ENCODE peak calls at places on chromosomes 13 and 19, in ten cellular contexts. Z is iris pigment epithelial cell; G is AG09319; Q is psoas muscle; T is CD4-positive, CD25-positive, alpha-beta regulatory T cell; W is dermis blood vessel endothelial cell; F is GM04503; D is dorsolateral prefrontal cortex; Y is stimulated activated naive CD8-positive, alpha-beta T cell treated with anti-CD3 and anti-CD28 coated beads, Interleukin-15, amount 100 ng/mL, for 72 hours; X is GOT3. C is an unnamed sample.

GRCh38 chr13:50268500-50268899 is 253.3 kb downstream of the KCNRG start:
- DNase-seq in Z (peak; percentile 4), G (no peak), Q (no peak), T (no peak), W (no peak), F (no peak), D (no peak), Y (no peak), X (no peak), C (no peak)

GRCh38 chr19:58279042-58279924 is 528 bp downstream of the ZNF8 start:
- DNase-seq in Z (peak; percentile 75), G (peak; percentile 12), Q (peak; percentile 70), T (peak; percentile 24), W (peak; percentile 81), F (no peak), D (peak; percentile 54), Y (peak; percentile 66), X (no peak), C (peak; percentile 41)

GRCh38 chr13:41352935-41353801 is 42.1 kb downstream of the NAA16 start:
- DNase-seq in Z (peak; percentile 58), G (peak; percentile 5), Q (no peak), T (peak; percentile 45), W (peak; percentile 83), F (peak; percentile 31), D (no peak), Y (peak; percentile 34), X (no peak), C (peak; percentile 66)

GRCh38 chr13:110446570-110446880 is 115.0 kb downstream of the RAB20 start:
- DNase-seq in Z (no peak), G (no peak), Q (no peak), T (no peak), W (no peak), F (no peak), D (no peak), Y (no peak), X (no peak), C (no peak)

GRCh38 chr19:8610041-8610927 is at the start of gene ADAMTS10:
- DNase-seq in Z (peak; percentile 50), G (no peak), Q (peak; percentile 47), T (peak; percentile 13), W (peak; percentile 36), F (no peak), D (no peak), Y (peak; percentile 43), X (no peak), C (no peak)

GRCh38 chr13:25587581-25587980 is 215.8 kb downstream of the ATP8A2 start:
- DNase-seq in Z (no peak), G (no peak), Q (no peak), T (no peak), W (no peak), F (no peak), D (no peak), Y (no peak), X (no peak), C (no peak)

GRCh38 chr13:58087566-58087965 is 456.0 kb downstream of the PCDH17 start:
- DNase-seq in Z (no peak), G (no peak), Q (no peak), T (no peak), W (no peak), F (no peak), D (no peak), Y (no peak), X (no peak), C (no peak)

GRCh38 chr13:100210966-100211710 is 122.2 kb downstream of the PCCA start:
- DNase-seq in Z (peak; percentile 73), G (no peak), Q (no peak), T (no peak), W (no peak), F (no peak), D (no peak), Y (no peak), X (no peak), C (no peak)

GRCh38 chr13:80668452-80668851 is 327.5 kb upstream of the SPRY2 start:
- DNase-seq in Z (no peak), G (no peak), Q (no peak), T (no peak), W (no peak), F (no peak), D (no peak), Y (no peak), X (no peak), C (no peak)

GRCh38 chr13:45838171-45838745 is 13.3 kb downstream of the SIAH3 start:
- DNase-seq in Z (no peak), G (no peak), Q (no peak), T (no peak), W (no peak), F (no peak), D (no peak), Y (no peak), X (no peak), C (no peak)

GRCh38 chr13:107906131-107906530 is 309.2 kb downstream of the LIG4 start:
- DNase-seq in Z (no peak), G (no peak), Q (no peak), T (no peak), W (no peak), F (no peak), D (no peak), Y (no peak), X (no peak), C (no peak)